ENCODE peak calls at places on chromosomes 11 and 22, in four cellular contexts. T is AG04450, B is BJ, Q is fibroblast of mammary gland. Y is an unnamed sample.

GRCh38 chr11:119099707-119100106 is 1.9 kb downstream of the DPAGT1 start:
- DNase-seq in T (no peak), B (no peak), Q (no peak), Y (no peak)

GRCh38 chr22:42745118-42745517 is 24.4 kb upstream of the A4GALT start:
- DNase-seq in T (no peak), B (no peak), Q (peak), Y (no peak)

GRCh38 chr11:6667733-6668374 is 12.2 kb upstream of the DCHS1 start:
- DNase-seq in T (no peak), B (no peak), Q (peak), Y (no peak)

GRCh38 chr11:118438314-118438931 is 2.1 kb downstream of the KMT2A start:
- DNase-seq in T (peak), B (peak), Q (peak), Y (no peak)

GRCh38 chr11:14541180-14541579 is 21.0 kb upstream of the PSMA1 start:
- DNase-seq in T (no peak), B (no peak), Q (peak), Y (no peak)

GRCh38 chr22:34395370-34395769 is 475.1 kb upstream of the LARGE1 start:
- DNase-seq in T (no peak), B (no peak), Q (no peak), Y (no peak)

GRCh38 chr22:42937164-42937854 is 77.6 kb downstream of the PACSIN2 start:
- DNase-seq in T (no peak), B (no peak), Q (peak), Y (peak)

GRCh38 chr11:7527029-7527428 is 13.2 kb downstream of the PPFIBP2 start:
- DNase-seq in T (no peak), B (no peak), Q (no peak), Y (no peak)

GRCh38 chr11:61855939-61856730 is 28.0 kb downstream of the FADS2 start:
- DNase-seq in T (no peak), B (no peak), Q (peak), Y (no peak)

GRCh38 chr11:37409124-37409523 is 811.1 kb upstream of the RAG2 start:
- DNase-seq in T (no peak), B (no peak), Q (no peak), Y (no peak)

GRCh38 chr11:114477946-114478537 is 38.8 kb downstream of the REXO2 start:
- DNase-seq in T (no peak), B (no peak), Q (no peak), Y (no peak)

GRCh38 chr22:19038728-19039447 is 83.3 kb downstream of the DGCR2 start:
- DNase-seq in T (no peak), B (no peak), Q (no peak), Y (no peak)

GRCh38 chr22:37529652-37530345 is 10.6 kb upstream of the CARD10 start:
- DNase-seq in T (no peak), B (no peak), Q (no peak), Y (no peak)

GRCh38 chr11:101862410-101863233 is 52.2 kb upstream of the CEP126 start:
- DNase-seq in T (no peak), B (no peak), Q (peak), Y (peak)

GRCh38 chr11:119376197-119376847 is 5.2 kb downstream of the USP2 start:
- DNase-seq in T (no peak), B (no peak), Q (no peak), Y (no peak)

GRCh38 chr11:130431806-130432205 is 3.4 kb upstream of the ADAMTS8 start:
- DNase-seq in T (no peak), B (no peak), Q (no peak), Y (no peak)

GRCh38 chr11:1134848-1135445 is 22.8 kb upstream of the MUC5AC start:
- DNase-seq in T (no peak), B (no peak), Q (no peak), Y (no peak)

GRCh38 chr22:38879102-38879729 is 7.2 kb upstream of the CBX6 start:
- DNase-seq in T (no peak), B (no peak), Q (no peak), Y (no peak)

GRCh38 chr22:30104501-30105156 is 24.4 kb downstream of the HORMAD2 start:
- DNase-seq in T (no peak), B (no peak), Q (peak), Y (no peak)

GRCh38 chr11:119666463-119667131 is 62.4 kb downstream of the NECTIN1 start:
- DNase-seq in T (peak), B (no peak), Q (peak), Y (peak)

GRCh38 chr11:35304393-35304790 is 115.0 kb downstream of the SLC1A2 start:
- DNase-seq in T (no peak), B (no peak), Q (peak), Y (no peak)

GRCh38 chr11:35304900-35305299 is 114.5 kb downstream of the SLC1A2 start:
- DNase-seq in T (no peak), B (no peak), Q (no peak), Y (no peak)

GRCh38 chr11:35302388-35302787 is 117.0 kb downstream of the SLC1A2 start:
- DNase-seq in T (no peak), B (no peak), Q (peak), Y (no peak)

GRCh38 chr11:35305670-35306382 is 113.5 kb downstream of the SLC1A2 start:
- DNase-seq in T (no peak), B (no peak), Q (peak), Y (no peak)

GRCh38 chr11:35303596-35304392 is 115.6 kb downstream of the SLC1A2 start:
- DNase-seq in T (no peak), B (peak), Q (peak), Y (no peak)
- H3K4me3 ChIP-seq in T (no peak), B (no peak), Q (no peak), Y (no peak)

GRCh38 chr11:124800226-124800929 is at the start of gene MSANTD2:
- DNase-seq in T (peak), B (no peak), Q (peak), Y (peak)

GRCh38 chr11:124798991-124799383 is 1.2 kb downstream of the MSANTD2 start:
- DNase-seq in T (peak), B (no peak), Q (peak), Y (peak)

GRCh38 chr11:124801636-124802312 is 1.6 kb upstream of the MSANTD2 start:
- DNase-seq in T (no peak), B (no peak), Q (peak), Y (no peak)

GRCh38 chr11:124801014-124801413 is 808 bp upstream of the MSANTD2 start:
- DNase-seq in T (no peak), B (no peak), Q (peak), Y (no peak)

DNA sequence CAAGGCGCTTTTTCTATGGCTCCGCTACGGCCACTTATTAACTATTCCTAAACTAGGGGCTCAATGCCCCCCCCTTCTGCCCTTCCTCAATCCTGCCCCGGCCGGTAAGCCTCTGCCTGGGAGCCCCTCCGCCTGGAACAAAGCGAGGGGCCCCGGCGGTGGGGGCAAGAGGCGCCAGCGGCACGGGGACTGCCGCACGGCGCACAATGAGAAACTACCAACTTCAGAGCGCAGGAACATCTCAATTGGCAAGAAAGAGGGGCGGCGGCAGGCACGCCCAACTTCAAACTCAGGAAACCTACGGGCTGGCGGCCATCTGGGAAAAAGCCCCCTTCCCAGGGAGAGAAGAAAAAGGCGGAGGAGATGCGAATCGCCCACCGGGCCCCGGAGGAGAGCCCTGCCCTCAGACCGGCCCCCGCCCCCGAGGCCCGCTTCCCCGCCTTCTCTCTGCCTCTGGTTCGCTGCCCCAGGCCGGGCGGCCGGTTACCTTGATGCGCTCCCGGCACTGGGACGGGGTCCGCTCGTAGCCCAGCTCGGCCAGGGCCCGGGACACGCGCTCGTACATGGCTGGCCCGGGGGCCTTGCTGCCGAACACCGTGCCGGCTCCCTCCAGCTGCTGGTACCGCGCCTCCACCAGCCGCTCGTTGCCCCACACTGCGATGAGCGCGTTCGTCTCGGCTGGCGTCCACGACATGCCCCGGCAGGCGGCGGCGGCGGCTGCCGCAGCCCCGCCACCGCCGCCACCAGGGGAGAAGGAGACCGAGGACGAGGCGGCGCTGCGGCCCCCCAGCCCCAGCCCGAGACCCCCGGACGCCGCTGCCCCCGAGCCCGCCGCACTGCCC is 601 bp downstream of the MSANTD2 start:
- DNase-seq in T (no peak), B (no peak), Q (peak), Y (no peak)
- TF ChIP-seq CTCF in T (no peak), B (no peak), Q (no peak), Y (no peak)

GRCh38 chr11:103315248-103315647 is 206.0 kb downstream of the DYNC2H1 start:
- DNase-seq in T (no peak), B (no peak), Q (peak), Y (no peak)

GRCh38 chr11:103322861-103323260 is 213.6 kb downstream of the DYNC2H1 start:
- DNase-seq in T (no peak), B (no peak), Q (peak), Y (no peak)

DNA sequence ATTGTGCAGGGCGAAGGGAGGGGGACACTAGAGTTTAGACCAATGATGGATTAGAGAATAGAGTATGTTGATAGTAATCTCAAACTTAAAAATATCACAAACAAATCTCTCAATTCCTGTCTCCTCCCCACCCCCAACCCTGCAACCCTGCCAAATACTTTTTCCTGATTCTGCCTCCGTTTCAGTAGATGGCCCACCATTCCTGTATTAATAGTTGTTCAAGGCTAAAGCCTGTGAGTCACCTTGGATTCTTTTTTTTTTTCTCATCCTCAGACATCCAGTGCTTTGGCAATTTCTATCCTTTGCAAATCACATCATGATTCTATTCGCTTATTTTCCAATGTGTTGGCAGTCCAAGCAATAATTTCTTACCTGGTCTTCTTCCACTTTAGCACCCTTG is 207.9 kb downstream of the DYNC2H1 start:
- DNase-seq in T (no peak), B (no peak), Q (peak), Y (no peak)
- H3K4me3 ChIP-seq in T (no peak), B (no peak), Q (no peak), Y (no peak)

DNA sequence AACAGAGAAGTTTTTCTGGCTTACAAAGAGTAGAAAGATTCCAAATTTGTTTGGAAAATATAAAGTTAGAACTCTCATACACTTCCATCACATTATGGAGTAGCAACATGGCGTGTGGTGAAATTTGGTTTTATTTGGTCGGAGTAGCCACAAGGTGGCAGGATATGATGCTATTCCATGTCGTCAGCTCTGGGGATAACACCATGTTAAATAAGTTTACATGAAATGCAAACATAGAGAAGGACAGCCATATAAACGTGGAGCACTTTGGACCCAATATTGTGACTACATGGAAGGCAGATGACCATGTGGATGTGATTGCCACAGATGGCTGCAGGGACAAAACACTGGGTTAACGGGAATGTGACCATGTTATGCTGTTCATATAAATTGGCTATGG is 21.1 kb downstream of the OR5M11 start:
- DNase-seq in T (no peak), B (no peak), Q (no peak), Y (no peak)
- TF ChIP-seq CTCF in T (no peak), B (no peak), Q (no peak), Y (no peak)

GRCh38 chr22:40436460-40437431 is 66.4 kb downstream of the SGSM3 start:
- DNase-seq in T (peak), B (no peak), Q (peak), Y (no peak)
- H3K4me3 ChIP-seq in T (peak), B (no peak), Q (no peak), Y (no peak)

GRCh38 chr22:28882878-28883656 is at the start of gene ZNRF3:
- DNase-seq in T (peak), B (peak), Q (peak), Y (peak)
- TF ChIP-seq CTCF in T (no peak), B (peak), Q (no peak), Y (no peak)

GRCh38 chr22:17264321-17265052 is 45.3 kb upstream of the ADA2 start:
- DNase-seq in T (no peak), B (no peak), Q (peak), Y (peak)
- H3K4me3 ChIP-seq in T (no peak), B (no peak), Q (no peak), Y (no peak)

GRCh38 chr11:124934862-124935547 is 842 bp downstream of the HEPACAM start:
- DNase-seq in T (peak), B (peak), Q (peak), Y (peak)
- TF ChIP-seq CTCF in T (peak), B (peak), Q (peak), Y (peak)

GRCh38 chr22:45842141-45842831 is 134.7 kb downstream of the WNT7B start:
- DNase-seq in T (peak), B (no peak), Q (peak), Y (no peak)

GRCh38 chr22:45846952-45847351 is 130.0 kb downstream of the WNT7B start:
- DNase-seq in T (no peak), B (no peak), Q (no peak), Y (no peak)

GRCh38 chr22:45844009-45844408 is 133.0 kb downstream of the WNT7B start:
- DNase-seq in T (no peak), B (no peak), Q (no peak), Y (no peak)

GRCh38 chr22:45843030-45843429 is 133.9 kb downstream of the WNT7B start:
- DNase-seq in T (no peak), B (no peak), Q (no peak), Y (no peak)

GRCh38 chr22:45844949-45845613 is 131.9 kb downstream of the WNT7B start:
- DNase-seq in T (no peak), B (no peak), Q (no peak), Y (no peak)
- H3K4me3 ChIP-seq in T (no peak), B (no peak), Q (no peak), Y (no peak)

Y was measured in HFF-Myc.